ENCODE peak calls at places on chromosomes 13 and 19, in seven cellular contexts. C is astrocyte of the spinal cord; E is retina; Y is fibroblast of the conjunctiva; O is AG04449; R is astrocyte of the cerebellum; V is stimulated activated naive B cell treated with anti-CD40 and anti-IgM and Interleukin-4, amounts not matched to agents 10 μg/mL and 1 μg/mL and 100 μg/mL, for 72 hours. K is an unnamed sample.

GRCh38 chr13:78339927-78340326 is 263.4 kb downstream of the POU4F1 start:
- DNase-seq in C (no peak), V (no peak), Y (no peak), E (no peak), O (no peak), R (no peak), K (no peak)

GRCh38 chr19:7979559-7979958 is 25.9 kb downstream of the ELAVL1 start:
- DNase-seq in E (no peak), C (no peak), R (no peak), Y (no peak), V (no peak), O (no peak), K (no peak)

GRCh38 chr19:38657633-38658222 is 10.3 kb downstream of the ACTN4 start:
- DNase-seq in V (no peak), O (peak; percentile 78), E (no peak), Y (peak; percentile 69), C (peak; percentile 82), R (no peak), K (no peak)

GRCh38 chr13:46622918-46623256 is 69.9 kb downstream of the LRCH1 start:
- DNase-seq in E (no peak), O (peak; percentile 60), R (peak; percentile 38), V (no peak), C (peak; percentile 60), Y (peak; percentile 83), K (peak; percentile 63)

GRCh38 chr13:71417205-71417604 is 449.8 kb downstream of the DACH1 start:
- DNase-seq in C (peak; percentile 30), E (no peak), R (no peak), Y (no peak), O (no peak), V (no peak), K (no peak)

GRCh38 chr13:110108348-110109139 is 198.4 kb downstream of the COL4A1 start:
- DNase-seq in E (peak; percentile 72), C (peak; percentile 89), V (no peak), Y (peak; percentile 85), O (no peak), R (peak; percentile 70), K (peak; percentile 71)

GRCh38 chr13:113273856-113274590 is 23.0 kb upstream of the LAMP1 start:
- DNase-seq in V (no peak), R (no peak), E (no peak), O (peak; percentile 17), C (peak; percentile 57), Y (no peak), K (no peak)

GRCh38 chr13:38819053-38819452 is 132.2 kb downstream of the FREM2 start:
- DNase-seq in R (peak; percentile 95), E (no peak), Y (no peak), V (no peak), C (peak; percentile 83), O (no peak), K (no peak)

K was measured in AG09319.